ENCODE peak calls at places on chromosome 6, in five cellular contexts. F is LoVo; L is anterior cingulate cortex; Y is activated CD4-positive, alpha-beta T cell treated with anti-CD3 and anti-CD28 coated beads for 36 hours; P is activated T-helper 1 cell treated with Interleukin-2 at 50 U/mL for 16 hours. T is an unnamed sample.

GRCh38 chr6:37033255-37033654 is 27.8 kb downstream of the FGD2 start:
- DNase-seq in F (no peak), L (no peak), Y (peak), P (no peak), T (no peak)

GRCh38 chr6:50116797-50117542 is 67.2 kb upstream of the DEFB112 start:
- DNase-seq in F (no peak), L (no peak), Y (no peak), P (no peak), T (no peak)

GRCh38 chr6:13729891-13730290 is 18.3 kb upstream of the RANBP9 start:
- DNase-seq in F (no peak), L (no peak), Y (no peak), P (no peak), T (no peak)

GRCh38 chr6:27157461-27158315 is 89.8 kb upstream of the PRSS16 start:
- DNase-seq in F (peak), L (peak), Y (peak), P (peak), T (no peak)

GRCh38 chr6:136987526-136987925 is 57.2 kb downstream of the IL20RA start:
- DNase-seq in F (no peak), L (no peak), Y (no peak), P (no peak), T (no peak)

GRCh38 chr6:106069478-106069877 is 16.7 kb upstream of the PRDM1 start:
- DNase-seq in F (peak), L (no peak), Y (no peak), P (no peak), T (peak)

GRCh38 chr6:37502703-37503485 is 3.2 kb upstream of the CCDC167 start:
- DNase-seq in F (no peak), L (no peak), Y (peak), P (peak), T (no peak)

GRCh38 chr6:114281496-114281895 is 61.3 kb downstream of the HS3ST5 start:
- DNase-seq in F (no peak), L (no peak), Y (no peak), P (no peak), T (no peak)

GRCh38 chr6:34914358-34914757 is 25.3 kb downstream of the ANKS1A start:
- DNase-seq in F (no peak), L (no peak), Y (no peak), P (no peak), T (no peak)

GRCh38 chr6:81834141-81834621 is 81.7 kb upstream of the TENT5A start:
- DNase-seq in F (peak), L (no peak), Y (no peak), P (no peak), T (peak)

GRCh38 chr6:27327023-27327742 is 15.1 kb upstream of the POM121L2 start:
- DNase-seq in F (no peak), L (no peak), Y (no peak), P (no peak), T (no peak)

GRCh38 chr6:109103942-109104341 is 8.6 kb downstream of the CEP57L1 start:
- DNase-seq in F (no peak), L (no peak), Y (no peak), P (no peak), T (no peak)

GRCh38 chr6:20998748-20999448 is 464.6 kb downstream of the CDKAL1 start:
- DNase-seq in F (no peak), L (no peak), Y (no peak), P (no peak), T (no peak)

GRCh38 chr6:166488081-166488685 is 98.3 kb downstream of the RAMACL start:
- DNase-seq in F (no peak), L (no peak), Y (peak), P (peak), T (no peak)

GRCh38 chr6:74357329-74357728 is 661.3 kb downstream of the CD109 start:
- DNase-seq in F (no peak), L (no peak), Y (no peak), P (no peak), T (no peak)

GRCh38 chr6:166927240-166927941 is 29.0 kb downstream of the RNASET2 start:
- DNase-seq in F (no peak), L (no peak), Y (no peak), P (no peak), T (no peak)

GRCh38 chr6:121614115-121614514 is 178.7 kb downstream of the GJA1 start:
- DNase-seq in F (no peak), L (no peak), Y (no peak), P (no peak), T (no peak)

GRCh38 chr6:37549186-37549957 is 49.7 kb upstream of the CCDC167 start:
- DNase-seq in F (no peak), L (no peak), Y (no peak), P (no peak), T (no peak)

GRCh38 chr6:123841067-123841896 is 37.6 kb downstream of the NKAIN2 start:
- DNase-seq in F (no peak), L (no peak), Y (no peak), P (no peak), T (no peak)

GRCh38 chr6:52087498-52087999 is at the start of gene PKHD1:
- DNase-seq in F (peak), L (no peak), Y (no peak), P (no peak), T (no peak)

GRCh38 chr6:164929155-164929977 is 380.0 kb downstream of the C6orf118 start:
- DNase-seq in F (no peak), L (no peak), Y (no peak), P (no peak), T (no peak)

GRCh38 chr6:109893606-109894005 is 84.5 kb upstream of the GPR6 start:
- DNase-seq in F (no peak), L (no peak), Y (no peak), P (no peak), T (no peak)

GRCh38 chr6:164078551-164079274 is 664.2 kb downstream of the QKI start:
- DNase-seq in F (no peak), L (no peak), Y (no peak), P (no peak), T (no peak)

GRCh38 chr6:153511896-153512496 is 380.9 kb upstream of the RGS17 start:
- DNase-seq in F (peak), L (no peak), Y (peak), P (no peak), T (no peak)